ENCODE peak calls at places on chromosomes 5 and 9, in six cellular contexts. One of them, this sample, is unnamed.

GRCh38 chr5:150987746-150988145 is 32.6 kb upstream of the GPX3 start:
- DNase-seq in NCI-H510A: peak
- DNase-seq in omental fat pad: no peak
- DNase-seq in T-cell: no peak
- DNase-seq in PC-9: peak
- DNase-seq in activated naive CD8-positive, alpha-beta T cell treated with anti-CD3 and anti-CD28 coated beads, Interleukin-2, amount 10 ng/mL, durations not matched to agents 7 days and 5 days: no peak
- DNase-seq in this sample: no peak

GRCh38 chr9:72315510-72316287 is 49.3 kb downstream of the ZFAND5 start:
- DNase-seq in NCI-H510A: no peak
- DNase-seq in omental fat pad: no peak
- DNase-seq in T-cell: no peak
- DNase-seq in PC-9: peak
- DNase-seq in activated naive CD8-positive, alpha-beta T cell treated with anti-CD3 and anti-CD28 coated beads, Interleukin-2, amount 10 ng/mL, durations not matched to agents 7 days and 5 days: no peak
- DNase-seq in this sample: peak

GRCh38 chr5:38532165-38532669 is 24.2 kb downstream of the LIFR start:
- DNase-seq in NCI-H510A: peak
- DNase-seq in omental fat pad: no peak
- DNase-seq in T-cell: no peak
- DNase-seq in PC-9: no peak
- DNase-seq in activated naive CD8-positive, alpha-beta T cell treated with anti-CD3 and anti-CD28 coated beads, Interleukin-2, amount 10 ng/mL, durations not matched to agents 7 days and 5 days: no peak
- DNase-seq in this sample: no peak

GRCh38 chr5:134648425-134649162 is at the start of gene SEC24A:
- DNase-seq in NCI-H510A: peak
- DNase-seq in omental fat pad: peak
- DNase-seq in T-cell: peak
- DNase-seq in PC-9: peak
- DNase-seq in activated naive CD8-positive, alpha-beta T cell treated with anti-CD3 and anti-CD28 coated beads, Interleukin-2, amount 10 ng/mL, durations not matched to agents 7 days and 5 days: peak
- DNase-seq in this sample: peak

GRCh38 chr5:153974131-153974812 is 64.4 kb downstream of the FAM114A2 start:
- DNase-seq in NCI-H510A: no peak
- DNase-seq in omental fat pad: no peak
- DNase-seq in T-cell: peak
- DNase-seq in PC-9: no peak
- DNase-seq in activated naive CD8-positive, alpha-beta T cell treated with anti-CD3 and anti-CD28 coated beads, Interleukin-2, amount 10 ng/mL, durations not matched to agents 7 days and 5 days: no peak
- DNase-seq in this sample: peak

GRCh38 chr5:72171667-72172066 is 64.4 kb downstream of the MAP1B start:
- DNase-seq in NCI-H510A: no peak
- DNase-seq in omental fat pad: no peak
- DNase-seq in T-cell: no peak
- DNase-seq in PC-9: no peak
- DNase-seq in activated naive CD8-positive, alpha-beta T cell treated with anti-CD3 and anti-CD28 coated beads, Interleukin-2, amount 10 ng/mL, durations not matched to agents 7 days and 5 days: no peak
- DNase-seq in this sample: no peak

GRCh38 chr9:38419216-38419615 is 5.0 kb downstream of the IGFBPL1 start:
- DNase-seq in NCI-H510A: no peak
- DNase-seq in omental fat pad: no peak
- DNase-seq in T-cell: no peak
- DNase-seq in PC-9: no peak
- DNase-seq in activated naive CD8-positive, alpha-beta T cell treated with anti-CD3 and anti-CD28 coated beads, Interleukin-2, amount 10 ng/mL, durations not matched to agents 7 days and 5 days: no peak
- DNase-seq in this sample: no peak

GRCh38 chr9:135282001-135282731 is 194.7 kb downstream of the OLFM1 start:
- DNase-seq in NCI-H510A: peak
- DNase-seq in omental fat pad: peak
- DNase-seq in T-cell: peak
- DNase-seq in PC-9: no peak
- DNase-seq in activated naive CD8-positive, alpha-beta T cell treated with anti-CD3 and anti-CD28 coated beads, Interleukin-2, amount 10 ng/mL, durations not matched to agents 7 days and 5 days: no peak
- DNase-seq in this sample: peak

GRCh38 chr5:163594951-163595350 is 89.5 kb downstream of the MAT2B start:
- DNase-seq in NCI-H510A: no peak
- DNase-seq in omental fat pad: no peak
- DNase-seq in T-cell: no peak
- DNase-seq in PC-9: no peak
- DNase-seq in activated naive CD8-positive, alpha-beta T cell treated with anti-CD3 and anti-CD28 coated beads, Interleukin-2, amount 10 ng/mL, durations not matched to agents 7 days and 5 days: no peak
- DNase-seq in this sample: no peak

GRCh38 chr5:168315991-168316578 is 24.6 kb downstream of the WWC1 start:
- DNase-seq in NCI-H510A: peak
- DNase-seq in omental fat pad: no peak
- DNase-seq in T-cell: no peak
- DNase-seq in PC-9: peak
- DNase-seq in activated naive CD8-positive, alpha-beta T cell treated with anti-CD3 and anti-CD28 coated beads, Interleukin-2, amount 10 ng/mL, durations not matched to agents 7 days and 5 days: no peak
- DNase-seq in this sample: no peak

GRCh38 chr5:115169392-115170127 is at the start of gene TRIM36:
- DNase-seq in NCI-H510A: peak
- DNase-seq in omental fat pad: peak
- DNase-seq in T-cell: peak
- DNase-seq in PC-9: peak
- DNase-seq in activated naive CD8-positive, alpha-beta T cell treated with anti-CD3 and anti-CD28 coated beads, Interleukin-2, amount 10 ng/mL, durations not matched to agents 7 days and 5 days: peak
- DNase-seq in this sample: peak

GRCh38 chr5:93967923-93968322 is 226.5 kb upstream of the POU5F2 start:
- DNase-seq in NCI-H510A: no peak
- DNase-seq in omental fat pad: no peak
- DNase-seq in T-cell: no peak
- DNase-seq in PC-9: no peak
- DNase-seq in activated naive CD8-positive, alpha-beta T cell treated with anti-CD3 and anti-CD28 coated beads, Interleukin-2, amount 10 ng/mL, durations not matched to agents 7 days and 5 days: no peak
- DNase-seq in this sample: no peak

GRCh38 chr9:98129451-98129881 is 10.4 kb upstream of the TRIM14 start:
- DNase-seq in NCI-H510A: no peak
- DNase-seq in omental fat pad: no peak
- DNase-seq in T-cell: no peak
- DNase-seq in PC-9: no peak
- DNase-seq in activated naive CD8-positive, alpha-beta T cell treated with anti-CD3 and anti-CD28 coated beads, Interleukin-2, amount 10 ng/mL, durations not matched to agents 7 days and 5 days: no peak
- DNase-seq in this sample: no peak

GRCh38 chr5:92605591-92605990 is 975.4 kb downstream of the NR2F1-AS1 start:
- DNase-seq in NCI-H510A: no peak
- DNase-seq in omental fat pad: no peak
- DNase-seq in T-cell: no peak
- DNase-seq in PC-9: no peak
- DNase-seq in activated naive CD8-positive, alpha-beta T cell treated with anti-CD3 and anti-CD28 coated beads, Interleukin-2, amount 10 ng/mL, durations not matched to agents 7 days and 5 days: no peak
- DNase-seq in this sample: no peak

GRCh38 chr5:152505442-152506042 is 100.5 kb upstream of the NMUR2 start:
- DNase-seq in NCI-H510A: peak
- DNase-seq in omental fat pad: peak
- DNase-seq in T-cell: peak
- DNase-seq in PC-9: peak
- DNase-seq in activated naive CD8-positive, alpha-beta T cell treated with anti-CD3 and anti-CD28 coated beads, Interleukin-2, amount 10 ng/mL, durations not matched to agents 7 days and 5 days: no peak
- DNase-seq in this sample: peak

GRCh38 chr5:142783601-142784291 is 13.6 kb downstream of the ARHGAP26 start:
- DNase-seq in NCI-H510A: no peak
- DNase-seq in omental fat pad: no peak
- DNase-seq in T-cell: peak
- DNase-seq in PC-9: no peak
- DNase-seq in activated naive CD8-positive, alpha-beta T cell treated with anti-CD3 and anti-CD28 coated beads, Interleukin-2, amount 10 ng/mL, durations not matched to agents 7 days and 5 days: no peak
- DNase-seq in this sample: peak

GRCh38 chr9:130467371-130467770 is 22.6 kb downstream of the ASS1 start:
- DNase-seq in NCI-H510A: no peak
- DNase-seq in omental fat pad: no peak
- DNase-seq in T-cell: no peak
- DNase-seq in PC-9: no peak
- DNase-seq in activated naive CD8-positive, alpha-beta T cell treated with anti-CD3 and anti-CD28 coated beads, Interleukin-2, amount 10 ng/mL, durations not matched to agents 7 days and 5 days: no peak
- DNase-seq in this sample: no peak

GRCh38 chr9:21102311-21102710 is 24.6 kb upstream of the IFNB1 start:
- DNase-seq in NCI-H510A: no peak
- DNase-seq in omental fat pad: no peak
- DNase-seq in T-cell: no peak
- DNase-seq in PC-9: no peak
- DNase-seq in activated naive CD8-positive, alpha-beta T cell treated with anti-CD3 and anti-CD28 coated beads, Interleukin-2, amount 10 ng/mL, durations not matched to agents 7 days and 5 days: no peak
- DNase-seq in this sample: no peak

GRCh38 chr9:108784128-108784490 is 71.7 kb downstream of the ACTL7B start:
- DNase-seq in NCI-H510A: no peak
- DNase-seq in omental fat pad: no peak
- DNase-seq in T-cell: no peak
- DNase-seq in PC-9: no peak
- DNase-seq in activated naive CD8-positive, alpha-beta T cell treated with anti-CD3 and anti-CD28 coated beads, Interleukin-2, amount 10 ng/mL, durations not matched to agents 7 days and 5 days: no peak
- DNase-seq in this sample: no peak

GRCh38 chr9:25427290-25427689 is 251.0 kb downstream of the TUSC1 start:
- DNase-seq in NCI-H510A: no peak
- DNase-seq in omental fat pad: no peak
- DNase-seq in T-cell: no peak
- DNase-seq in PC-9: no peak
- DNase-seq in activated naive CD8-positive, alpha-beta T cell treated with anti-CD3 and anti-CD28 coated beads, Interleukin-2, amount 10 ng/mL, durations not matched to agents 7 days and 5 days: no peak
- DNase-seq in this sample: no peak

GRCh38 chr5:151319334-151319733 is 15.8 kb upstream of the SLC36A3 start:
- DNase-seq in NCI-H510A: no peak
- DNase-seq in omental fat pad: no peak
- DNase-seq in T-cell: no peak
- DNase-seq in PC-9: no peak
- DNase-seq in activated naive CD8-positive, alpha-beta T cell treated with anti-CD3 and anti-CD28 coated beads, Interleukin-2, amount 10 ng/mL, durations not matched to agents 7 days and 5 days: no peak
- DNase-seq in this sample: peak

This sample was measured in mammary epithelial cell.